ENCODE peak calls at places on chromosomes 12 and 14, in seven cellular contexts. B is fibroblast of pulmonary artery; W is activated CD8-positive, alpha-beta T cell treated with anti-CD3 and anti-CD28 coated beads for 36 hours; C is GM23338; E is heart left ventricle; S is AG09319; K is Caco-2. T is an unnamed sample.

GRCh38 chr14:104697317-104697703 is 7.9 kb downstream of the INF2 start:
- DNase-seq in E (no peak), C (no peak), S (no peak), B (no peak), W (no peak), K (no peak), T (no peak)

GRCh38 chr12:120628919-120629318 is 11.5 kb upstream of the CABP1 start:
- DNase-seq in W (no peak), K (no peak), E (no peak), S (no peak), C (peak), B (no peak), T (no peak)

GRCh38 chr14:101220921-101221510 is 317.5 kb upstream of the RTL1 start:
- DNase-seq in E (no peak), W (no peak), K (peak), S (no peak), C (no peak), B (no peak), T (no peak)

GRCh38 chr14:52025310-52025709 is 36.0 kb downstream of the RTRAF start:
- DNase-seq in C (no peak), B (peak), E (no peak), S (peak), W (no peak), K (no peak), T (no peak)

GRCh38 chr12:3364661-3365264 is 126.2 kb upstream of the PRMT8 start:
- DNase-seq in B (no peak), S (no peak), C (no peak), E (no peak), K (no peak), W (no peak), T (no peak)

GRCh38 chr12:121059031-121059898 is 20.2 kb upstream of the OASL start:
- DNase-seq in K (no peak), B (no peak), C (no peak), E (no peak), W (no peak), S (no peak), T (no peak)

GRCh38 chr12:12398026-12398859 is 41.4 kb downstream of the BORCS5 start:
- DNase-seq in S (peak), W (no peak), K (peak), E (peak), B (peak), C (no peak), T (peak)

GRCh38 chr14:94775082-94775874 is 5.4 kb upstream of the GSC start:
- DNase-seq in C (peak), E (no peak), W (no peak), K (no peak), B (peak), S (no peak), T (no peak)

GRCh38 chr12:98635657-98636323 is 8.8 kb downstream of the IKBIP start:
- DNase-seq in W (no peak), C (peak), B (peak), K (no peak), E (no peak), S (no peak), T (peak)

GRCh38 chr12:95205685-95206084 is 11.6 kb downstream of the FGD6 start:
- DNase-seq in E (no peak), K (no peak), W (no peak), B (peak), C (peak), S (no peak), T (peak)

DNA sequence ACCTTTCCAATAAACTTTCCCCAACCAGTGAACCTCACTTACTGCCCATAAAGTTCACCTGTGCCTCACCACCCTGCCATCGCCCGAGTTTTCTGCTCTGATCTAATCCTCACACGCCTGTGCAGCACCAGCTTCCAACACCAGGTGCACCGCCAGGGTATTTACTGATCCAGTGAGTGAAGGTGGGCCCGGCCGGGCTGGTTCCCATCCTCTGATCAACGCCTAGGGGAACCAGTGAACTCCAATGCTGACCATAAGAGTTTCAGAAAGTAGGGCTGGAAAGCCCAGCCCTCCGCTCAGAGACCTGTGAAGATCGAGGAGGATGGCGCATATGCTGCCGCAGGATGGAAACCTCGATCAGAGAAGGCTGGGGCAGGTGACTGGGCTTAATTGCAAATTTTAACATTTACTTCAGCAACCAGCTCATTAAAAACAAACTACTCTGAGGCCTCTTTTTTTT is 685 bp upstream of the MYL6B start:
- DNase-seq in W (peak), C (peak), B (no peak), E (no peak), K (peak), S (no peak), T (no peak)
- TF ChIP-seq CTCF in W (peak), C (peak), B (peak), E (peak), K (peak), S (peak), T (peak)

DNA sequence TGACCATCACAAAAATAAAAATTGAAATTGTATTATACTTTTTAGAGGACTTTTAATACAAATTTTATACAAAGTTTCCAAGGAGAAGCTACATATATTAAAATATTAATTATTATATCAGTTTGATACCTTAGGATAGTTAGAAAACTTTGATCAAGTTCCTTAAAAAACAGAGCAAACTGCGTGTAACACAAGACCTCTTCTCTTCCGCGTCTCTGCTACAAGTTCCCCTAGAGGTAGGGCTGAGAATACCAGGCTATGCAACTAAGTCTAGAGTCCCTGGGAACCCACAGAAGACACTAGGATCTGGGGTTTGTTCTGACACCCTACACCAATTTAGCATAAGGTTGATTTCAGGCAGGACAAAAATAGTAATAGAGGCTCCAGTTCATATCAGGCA is 319.0 kb downstream of the FOXG1 start:
- DNase-seq in B (peak), E (no peak), C (peak), W (no peak), S (no peak), K (no peak), T (no peak)
- TF ChIP-seq CTCF in B (peak), E (no peak), C (peak), W (no peak), S (peak), K (peak), T (peak)

DNA sequence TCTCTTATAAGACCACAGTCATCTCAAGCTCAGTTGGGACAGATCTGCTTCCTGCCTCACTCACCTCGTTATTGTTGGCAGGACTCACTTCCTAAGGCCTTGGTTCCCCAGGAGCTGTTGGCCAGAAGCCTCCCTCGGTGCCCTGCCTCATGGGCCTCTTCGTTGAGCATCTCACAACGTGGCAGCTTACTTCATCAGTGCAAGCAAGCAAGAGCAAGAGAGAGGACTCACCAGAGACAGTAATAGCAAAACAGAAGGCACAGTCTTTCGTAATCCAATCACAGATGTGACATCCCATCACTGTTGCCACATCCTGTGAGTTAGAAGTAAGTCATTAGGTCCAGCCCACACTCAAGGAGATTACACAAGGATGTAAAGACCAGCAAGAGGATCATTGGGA is 5.1 kb upstream of the NUMB start:
- DNase-seq in C (no peak), K (no peak), E (peak), W (peak), S (peak), B (peak), T (no peak)
- TF ChIP-seq CTCF in C (no peak), K (no peak), E (no peak), W (no peak), S (no peak), B (no peak), T (no peak)

GRCh38 chr12:14774074-14774943 is 29.0 kb downstream of the WBP11 start:
- DNase-seq in C (peak), S (peak), B (peak), K (peak), W (peak), E (peak), T (peak)
- TF ChIP-seq CTCF in C (no peak), S (no peak), B (no peak), K (no peak), W (no peak), E (no peak), T (no peak)

GRCh38 chr14:31420319-31421081 is at the start of gene HEATR5A:
- DNase-seq in S (peak), K (peak), E (peak), C (peak), W (peak), B (peak), T (peak)
- TF ChIP-seq CTCF in S (peak), K (no peak), E (peak), C (no peak), W (no peak), B (peak), T (no peak)

GRCh38 chr12:46934374-46935111 is 108.7 kb upstream of the SLC38A4 start:
- DNase-seq in W (no peak), E (no peak), S (no peak), C (no peak), K (no peak), B (no peak), T (no peak)

GRCh38 chr12:46935448-46935847 is 109.7 kb upstream of the SLC38A4 start:
- DNase-seq in B (no peak), K (no peak), E (no peak), S (no peak), C (no peak), W (no peak), T (no peak)

GRCh38 chr12:46930101-46930500 is 104.3 kb upstream of the SLC38A4 start:
- DNase-seq in E (no peak), C (no peak), B (no peak), S (no peak), W (no peak), K (no peak), T (no peak)

GRCh38 chr12:46936042-46936441 is 110.2 kb upstream of the SLC38A4 start:
- DNase-seq in K (no peak), C (no peak), W (no peak), B (no peak), S (no peak), E (no peak), T (no peak)

GRCh38 chr12:46933947-46934346 is 108.2 kb upstream of the SLC38A4 start:
- DNase-seq in W (no peak), K (no peak), E (no peak), C (peak), B (peak), S (no peak), T (no peak)
- TF ChIP-seq CTCF in W (peak), K (peak), E (peak), C (peak), B (peak), S (peak), T (peak)

GRCh38 chr12:66066071-66066928 is 64.2 kb downstream of the LLPH start:
- DNase-seq in C (no peak), W (peak), K (no peak), S (no peak), B (peak), E (no peak), T (peak)
- TF ChIP-seq CTCF in C (no peak), W (no peak), K (no peak), S (no peak), B (no peak), E (no peak), T (peak)

DNA sequence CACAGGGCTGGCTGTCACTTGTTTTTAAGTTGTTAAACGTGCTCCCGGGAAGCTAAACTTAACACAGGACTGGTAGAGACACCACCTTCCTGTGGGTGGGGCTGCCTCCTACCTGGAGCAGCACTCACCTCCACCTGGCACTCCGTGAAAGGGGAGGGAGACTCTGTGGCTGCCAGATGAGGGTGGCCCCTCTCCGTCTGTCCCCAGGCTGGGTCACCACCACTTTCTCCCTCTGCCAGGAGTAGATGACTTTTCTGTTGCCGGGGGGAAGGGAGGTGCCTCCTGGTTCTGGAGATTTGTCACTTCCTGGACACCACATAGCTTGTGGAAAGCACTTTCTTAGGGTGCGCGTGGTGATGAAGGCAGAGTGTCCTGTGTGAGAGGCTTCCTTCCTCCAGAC is 81.3 kb downstream of the WDR20 start:
- DNase-seq in B (peak), E (no peak), S (no peak), W (no peak), C (peak), K (no peak), T (no peak)
- TF ChIP-seq CTCF in B (no peak), E (no peak), S (no peak), W (no peak), C (no peak), K (no peak), T (no peak)

DNA sequence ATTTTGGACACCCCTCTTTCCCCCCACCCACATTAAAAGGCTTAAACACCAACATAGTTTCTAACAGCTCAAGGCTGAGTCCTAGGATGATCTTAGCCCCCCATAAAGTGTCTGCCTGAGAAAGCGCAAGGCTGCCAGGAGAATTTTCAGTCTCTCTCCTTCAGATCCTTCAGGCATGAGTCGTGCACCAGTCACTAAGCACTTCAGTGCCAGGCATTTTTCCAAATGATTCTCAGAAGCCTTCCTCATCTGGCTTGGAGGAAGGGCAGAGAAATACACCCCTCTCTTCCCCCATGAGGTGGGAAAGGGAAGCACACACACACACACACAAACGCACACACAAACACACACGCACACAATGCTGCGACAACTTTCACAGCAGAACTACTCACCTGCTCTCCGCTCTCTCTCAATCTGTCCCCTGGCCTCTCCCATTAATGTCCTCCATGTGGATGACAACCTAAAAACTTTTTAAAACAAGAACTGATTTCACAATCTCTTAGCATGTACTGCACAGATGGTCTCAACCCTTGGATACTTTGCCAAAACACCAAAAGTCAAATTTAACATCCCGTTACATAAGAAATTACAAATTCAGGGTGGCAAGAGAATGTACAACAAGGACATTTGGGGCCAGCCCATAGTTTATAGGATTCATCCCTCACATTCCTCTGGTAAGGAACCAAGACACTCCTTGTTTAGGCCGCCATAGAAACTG is 49.8 kb downstream of the CKAP4 start:
- DNase-seq in B (no peak), K (no peak), S (no peak), W (no peak), C (no peak), E (no peak), T (no peak)
- TF ChIP-seq CTCF in B (no peak), K (no peak), S (no peak), W (no peak), C (no peak), E (no peak), T (no peak)